ENCODE peak calls at places on chromosomes 3 and 15, in six cellular contexts. One of them, this sample, is unnamed.

GRCh38 chr3:184801241-184801640 is 10.7 kb upstream of the VPS8 start:
- DNase-seq in mesenchymal stem cell: no peak
- DNase-seq in neuronal stem cell: no peak
- DNase-seq in mesendoderm: no peak
- DNase-seq in IMR-90: no peak
- DNase-seq in H1: no peak
- DNase-seq in this sample: no peak

GRCh38 chr3:39920271-39920670 is 110.9 kb downstream of the MYRIP start:
- DNase-seq in mesenchymal stem cell: no peak
- DNase-seq in neuronal stem cell: no peak
- DNase-seq in mesendoderm: no peak
- DNase-seq in IMR-90: no peak
- DNase-seq in H1: no peak
- DNase-seq in this sample: no peak

GRCh38 chr3:183295211-183295610 is 42.2 kb downstream of the B3GNT5 start:
- DNase-seq in mesenchymal stem cell: peak; percentile 95
- DNase-seq in neuronal stem cell: no peak
- DNase-seq in mesendoderm: no peak
- DNase-seq in IMR-90: peak; percentile 91
- DNase-seq in H1: no peak
- DNase-seq in this sample: no peak

GRCh38 chr3:119146578-119147375 is 812 bp downstream of the TEX55 start:
- DNase-seq in mesenchymal stem cell: no peak
- DNase-seq in neuronal stem cell: no peak
- DNase-seq in mesendoderm: no peak
- DNase-seq in IMR-90: no peak
- DNase-seq in H1: no peak
- DNase-seq in this sample: no peak

GRCh38 chr3:116777181-116777840 is 67.7 kb downstream of the TUSC7 start:
- DNase-seq in mesenchymal stem cell: no peak
- DNase-seq in neuronal stem cell: no peak
- DNase-seq in mesendoderm: peak; percentile 62
- DNase-seq in IMR-90: peak; percentile 50
- DNase-seq in H1: no peak
- DNase-seq in this sample: no peak

GRCh38 chr15:69576948-69577351 is 124.3 kb downstream of the RPLP1 start:
- DNase-seq in mesenchymal stem cell: no peak
- DNase-seq in neuronal stem cell: no peak
- DNase-seq in mesendoderm: no peak
- DNase-seq in IMR-90: no peak
- DNase-seq in H1: no peak
- DNase-seq in this sample: no peak

GRCh38 chr3:72080101-72080500 is 295.2 kb upstream of the PROK2 start:
- DNase-seq in mesenchymal stem cell: no peak
- DNase-seq in neuronal stem cell: no peak
- DNase-seq in mesendoderm: no peak
- DNase-seq in IMR-90: no peak
- DNase-seq in H1: no peak
- DNase-seq in this sample: no peak

GRCh38 chr15:56918907-56919707 is 663 bp downstream of the TCF12 start:
- DNase-seq in mesenchymal stem cell: peak; percentile 78
- DNase-seq in neuronal stem cell: peak; percentile 55
- DNase-seq in mesendoderm: peak; percentile 80
- DNase-seq in IMR-90: peak; percentile 73
- DNase-seq in H1: peak; percentile 70
- DNase-seq in this sample: peak; percentile 61

GRCh38 chr3:177687291-177687690 is 490.0 kb upstream of the TBL1XR1 start:
- DNase-seq in mesenchymal stem cell: no peak
- DNase-seq in neuronal stem cell: no peak
- DNase-seq in mesendoderm: no peak
- DNase-seq in IMR-90: no peak
- DNase-seq in H1: no peak
- DNase-seq in this sample: no peak

GRCh38 chr3:126104742-126105605 is 21.1 kb upstream of the SLC41A3 start:
- DNase-seq in mesenchymal stem cell: no peak
- DNase-seq in neuronal stem cell: no peak
- DNase-seq in mesendoderm: no peak
- DNase-seq in IMR-90: no peak
- DNase-seq in H1: no peak
- DNase-seq in this sample: no peak

GRCh38 chr3:66904816-66905543 is 93.1 kb upstream of the KBTBD8 start:
- DNase-seq in mesenchymal stem cell: no peak
- DNase-seq in neuronal stem cell: no peak
- DNase-seq in mesendoderm: no peak
- DNase-seq in IMR-90: peak; percentile 1
- DNase-seq in H1: no peak
- DNase-seq in this sample: no peak

GRCh38 chr3:177529716-177530335 is 332.5 kb upstream of the TBL1XR1 start:
- DNase-seq in mesenchymal stem cell: peak; percentile 24
- DNase-seq in neuronal stem cell: no peak
- DNase-seq in mesendoderm: no peak
- DNase-seq in IMR-90: peak; percentile 58
- DNase-seq in H1: no peak
- DNase-seq in this sample: no peak

GRCh38 chr15:27382296-27382695 is 411.3 kb downstream of the GABRG3 start:
- DNase-seq in mesenchymal stem cell: no peak
- DNase-seq in neuronal stem cell: no peak
- DNase-seq in mesendoderm: no peak
- DNase-seq in IMR-90: no peak
- DNase-seq in H1: no peak
- DNase-seq in this sample: no peak

GRCh38 chr15:75542386-75542797 is 36.7 kb downstream of the PTPN9 start:
- DNase-seq in mesenchymal stem cell: peak; percentile 32
- DNase-seq in neuronal stem cell: no peak
- DNase-seq in mesendoderm: peak; percentile 49
- DNase-seq in IMR-90: no peak
- DNase-seq in H1: no peak
- DNase-seq in this sample: no peak

GRCh38 chr15:93266291-93266690 is 177.3 kb upstream of the RGMA start:
- DNase-seq in mesenchymal stem cell: no peak
- DNase-seq in neuronal stem cell: no peak
- DNase-seq in mesendoderm: no peak
- DNase-seq in IMR-90: no peak
- DNase-seq in H1: no peak
- DNase-seq in this sample: no peak

GRCh38 chr15:39969871-39970270 is 36.0 kb downstream of the EIF2AK4 start:
- DNase-seq in mesenchymal stem cell: peak; percentile 37
- DNase-seq in neuronal stem cell: no peak
- DNase-seq in mesendoderm: peak; percentile 18
- DNase-seq in IMR-90: peak; percentile 6
- DNase-seq in H1: no peak
- DNase-seq in this sample: no peak

GRCh38 chr15:87033056-87033455 is 953.4 kb downstream of the AGBL1 start:
- DNase-seq in mesenchymal stem cell: peak; percentile 19
- DNase-seq in neuronal stem cell: no peak
- DNase-seq in mesendoderm: no peak
- DNase-seq in IMR-90: no peak
- DNase-seq in H1: no peak
- DNase-seq in this sample: no peak

GRCh38 chr3:8638994-8639393 is 5.6 kb downstream of the SSUH2 start:
- DNase-seq in mesenchymal stem cell: no peak
- DNase-seq in neuronal stem cell: no peak
- DNase-seq in mesendoderm: no peak
- DNase-seq in IMR-90: no peak
- DNase-seq in H1: no peak
- DNase-seq in this sample: no peak

GRCh38 chr3:10551821-10552630 is 46.6 kb upstream of the ATP2B2 start:
- DNase-seq in mesenchymal stem cell: no peak
- DNase-seq in neuronal stem cell: no peak
- DNase-seq in mesendoderm: no peak
- DNase-seq in IMR-90: peak; percentile 19
- DNase-seq in H1: peak; percentile 36
- DNase-seq in this sample: peak; percentile 24

GRCh38 chr3:57952208-57952631 is 56.0 kb upstream of the FLNB start:
- DNase-seq in mesenchymal stem cell: peak; percentile 95
- DNase-seq in neuronal stem cell: no peak
- DNase-seq in mesendoderm: peak; percentile 95
- DNase-seq in IMR-90: peak; percentile 96
- DNase-seq in H1: no peak
- DNase-seq in this sample: peak; percentile 79

GRCh38 chr3:50147016-50147415 is 8.1 kb upstream of the SEMA3F start:
- DNase-seq in mesenchymal stem cell: no peak
- DNase-seq in neuronal stem cell: no peak
- DNase-seq in mesendoderm: no peak
- DNase-seq in IMR-90: no peak
- DNase-seq in H1: no peak
- DNase-seq in this sample: no peak

GRCh38 chr15:101148166-101148880 is 103.5 kb downstream of the CHSY1 start:
- DNase-seq in mesenchymal stem cell: no peak
- DNase-seq in neuronal stem cell: no peak
- DNase-seq in mesendoderm: no peak
- DNase-seq in IMR-90: no peak
- DNase-seq in H1: no peak
- DNase-seq in this sample: no peak

GRCh38 chr3:12966847-12967750 is 106.1 kb downstream of the IQSEC1 start:
- DNase-seq in mesenchymal stem cell: peak; percentile 43
- DNase-seq in neuronal stem cell: no peak
- DNase-seq in mesendoderm: peak; percentile 40
- DNase-seq in IMR-90: peak; percentile 22
- DNase-seq in H1: no peak
- DNase-seq in this sample: peak; percentile 50

DNA sequence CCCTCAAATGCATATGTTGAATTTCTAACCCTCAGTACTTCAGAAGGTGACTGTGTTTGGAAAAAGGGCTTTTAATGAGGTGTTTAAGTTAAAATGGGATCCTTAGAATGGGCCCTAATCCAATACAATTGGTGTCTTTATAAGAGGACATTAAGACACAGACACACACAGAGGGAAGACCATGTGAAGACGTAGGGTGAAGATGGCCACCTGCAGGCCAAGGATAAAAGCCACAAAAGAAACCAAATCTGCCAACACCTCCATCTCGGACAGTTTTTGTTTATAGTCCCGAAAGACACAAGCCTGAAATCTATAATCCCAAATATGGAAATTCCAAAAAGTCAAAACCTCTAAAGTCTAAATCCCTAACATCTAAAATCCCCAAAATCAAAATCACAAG is 4.1 kb upstream of the MASP1 start:
- DNase-seq in mesenchymal stem cell: no peak
- DNase-seq in neuronal stem cell: no peak
- DNase-seq in mesendoderm: peak; percentile 59
- DNase-seq in IMR-90: no peak
- DNase-seq in H1: no peak
- DNase-seq in this sample: no peak
- H3K4me2 ChIP-seq in mesenchymal stem cell: no peak overlapping the region
- H3K4me2 ChIP-seq in neuronal stem cell: no peak overlapping the region
- H3K4me2 ChIP-seq in mesendoderm: no peak overlapping the region
- H3K4me2 ChIP-seq in IMR-90: no peak overlapping the region
- H3K4me2 ChIP-seq in H1: no peak overlapping the region
- H3K4me2 ChIP-seq in this sample: no peak overlapping the region

GRCh38 chr3:194485876-194486539 is 794 bp downstream of the ATP13A3 start:
- DNase-seq in mesenchymal stem cell: peak; percentile 66
- DNase-seq in neuronal stem cell: no peak
- DNase-seq in mesendoderm: no peak
- DNase-seq in IMR-90: peak; percentile 31
- DNase-seq in H1: no peak
- DNase-seq in this sample: no peak
- H4K8ac ChIP-seq in mesenchymal stem cell: peak overlapping the region; percentile 45
- H4K8ac ChIP-seq in neuronal stem cell: no peak overlapping the region
- H4K8ac ChIP-seq in mesendoderm: no peak overlapping the region
- H4K8ac ChIP-seq in IMR-90: peak overlapping the region; percentile 82
- H4K8ac ChIP-seq in H1: peak overlapping the region; percentile 62
- H4K8ac ChIP-seq in this sample: no peak overlapping the region

GRCh38 chr15:76584868-76585572 is 248.4 kb downstream of the ISL2 start:
- DNase-seq in mesenchymal stem cell: no peak
- DNase-seq in neuronal stem cell: no peak
- DNase-seq in mesendoderm: no peak
- DNase-seq in IMR-90: no peak
- DNase-seq in H1: no peak
- DNase-seq in this sample: no peak

GRCh38 chr15:76585573-76585892 is 249.0 kb downstream of the ISL2 start:
- DNase-seq in mesenchymal stem cell: no peak
- DNase-seq in neuronal stem cell: no peak
- DNase-seq in mesendoderm: no peak
- DNase-seq in IMR-90: no peak
- DNase-seq in H1: no peak
- DNase-seq in this sample: no peak

DNA sequence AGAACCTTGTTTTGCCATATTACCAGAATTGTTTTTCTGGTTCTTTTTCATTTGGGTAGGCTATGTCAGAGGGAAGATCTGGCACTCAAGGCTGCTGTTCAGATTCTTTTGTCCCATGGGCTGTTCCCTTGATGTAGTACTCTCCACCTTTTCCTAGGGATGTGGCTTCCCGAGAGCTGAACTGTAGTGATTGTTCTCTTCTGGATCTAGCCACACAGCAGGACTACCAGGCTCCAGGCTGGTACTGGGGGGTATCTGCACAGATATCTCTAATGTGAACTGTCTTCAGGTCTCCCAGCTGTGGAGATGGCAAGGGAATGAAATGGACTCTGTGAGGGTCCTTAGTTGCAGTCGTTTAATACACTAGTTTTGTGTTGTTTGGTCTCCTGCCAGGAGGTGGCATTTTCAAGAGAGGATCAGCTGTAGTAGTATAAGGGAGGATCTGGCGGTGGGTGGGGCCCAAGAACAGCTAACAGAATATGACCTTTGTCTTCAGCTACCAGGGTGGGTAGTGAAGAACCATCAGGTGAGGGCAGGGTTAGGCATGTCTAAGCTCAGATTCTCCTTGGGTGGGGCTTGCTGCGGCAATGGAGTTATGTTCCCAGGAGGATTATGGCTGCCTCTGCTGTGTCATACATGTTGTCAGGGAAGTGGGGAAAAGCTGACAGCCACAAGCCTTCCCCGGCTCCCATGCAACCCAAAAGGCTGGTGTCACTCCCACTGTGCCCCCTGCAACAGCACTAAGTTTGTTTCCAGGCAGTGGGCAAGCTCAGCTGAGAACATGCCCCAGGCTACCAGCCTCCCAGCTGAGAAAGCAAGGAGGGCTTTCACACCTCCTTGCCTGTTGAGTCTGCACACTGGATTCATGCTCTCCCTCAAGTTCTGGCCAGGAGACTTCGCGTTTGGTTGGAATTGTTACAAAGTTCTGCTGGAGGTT is 252.5 kb downstream of the ISL2 start:
- DNase-seq in mesenchymal stem cell: peak; percentile 0
- DNase-seq in neuronal stem cell: no peak
- DNase-seq in mesendoderm: peak; percentile 19
- DNase-seq in IMR-90: no peak
- DNase-seq in H1: no peak
- DNase-seq in this sample: no peak
- H2BK15ac ChIP-seq in mesenchymal stem cell: no peak overlapping the region
- H2BK15ac ChIP-seq in neuronal stem cell: no peak overlapping the region
- H2BK15ac ChIP-seq in mesendoderm: no peak overlapping the region
- H2BK15ac ChIP-seq in IMR-90: no peak overlapping the region
- H2BK15ac ChIP-seq in H1: no peak overlapping the region
- H2BK15ac ChIP-seq in this sample: no peak overlapping the region

GRCh38 chr3:52373676-52374075 is 57.6 kb downstream of the DNAH1 start:
- DNase-seq in mesenchymal stem cell: no peak
- DNase-seq in neuronal stem cell: no peak
- DNase-seq in mesendoderm: no peak
- DNase-seq in IMR-90: peak; percentile 1
- DNase-seq in H1: no peak
- DNase-seq in this sample: no peak
- H3K4me2 ChIP-seq in mesenchymal stem cell: no peak overlapping the region
- H3K4me2 ChIP-seq in neuronal stem cell: no peak overlapping the region
- H3K4me2 ChIP-seq in mesendoderm: no peak overlapping the region
- H3K4me2 ChIP-seq in IMR-90: peak overlapping the region; percentile 63
- H3K4me2 ChIP-seq in H1: peak overlapping the region; percentile 62
- H3K4me2 ChIP-seq in this sample: peak overlapping the region; percentile 28

GRCh38 chr3:144462337-144462736 is 490.7 kb downstream of the DIPK2A start:
- DNase-seq in mesenchymal stem cell: no peak
- DNase-seq in neuronal stem cell: no peak
- DNase-seq in mesendoderm: no peak
- DNase-seq in IMR-90: no peak
- DNase-seq in H1: no peak
- DNase-seq in this sample: no peak
- H4K8ac ChIP-seq in mesenchymal stem cell: no peak overlapping the region
- H4K8ac ChIP-seq in neuronal stem cell: no peak overlapping the region
- H4K8ac ChIP-seq in mesendoderm: no peak overlapping the region
- H4K8ac ChIP-seq in IMR-90: no peak overlapping the region
- H4K8ac ChIP-seq in H1: no peak overlapping the region
- H4K8ac ChIP-seq in this sample: no peak overlapping the region

GRCh38 chr3:187912007-187912406 is 166.7 kb upstream of the BCL6 start:
- DNase-seq in mesenchymal stem cell: no peak
- DNase-seq in neuronal stem cell: no peak
- DNase-seq in mesendoderm: no peak
- DNase-seq in IMR-90: no peak
- DNase-seq in H1: no peak
- DNase-seq in this sample: no peak
- H2BK15ac ChIP-seq in mesenchymal stem cell: no peak overlapping the region
- H2BK15ac ChIP-seq in neuronal stem cell: no peak overlapping the region
- H2BK15ac ChIP-seq in mesendoderm: no peak overlapping the region
- H2BK15ac ChIP-seq in IMR-90: no peak overlapping the region
- H2BK15ac ChIP-seq in H1: no peak overlapping the region
- H2BK15ac ChIP-seq in this sample: no peak overlapping the region